ENCODE peak calls at places on chromosomes 4 and X, in ten cellular contexts. L is transverse colon; Y is stimulated activated CD4-positive, alpha-beta T cell treated with anti-CD3 and anti-CD28 coated beads, Interleukin-4, amount 100 ng/mL, for 24 hours; E is PC-9; B is HFFc6; K is germinal center; U is progenitor cell of endocrine pancreas; Q is activated naive CD8-positive, alpha-beta T cell treated with anti-CD3 and anti-CD28 coated beads, Interleukin-2, amount 10 ng/mL, durations not matched to agents 7 days and 5 days; G is endothelial cell; X is amygdala. Z is an unnamed sample.

GRCh38 chr4:24210332-24210902 is 320.6 kb upstream of the PPARGC1A start:
- DNase-seq in B (peak; percentile 0), G (no peak), E (no peak), L (peak; percentile 8), X (no peak), Q (no peak), Y (no peak), K (no peak), U (no peak), Z (no peak)

GRCh38 chrX:114344756-114345155 is 239.1 kb upstream of the HTR2C start:
- DNase-seq in K (peak; percentile 2), B (peak; percentile 15), U (no peak), Q (no peak), G (no peak), L (no peak), E (no peak), X (no peak), Y (no peak), Z (no peak)

GRCh38 chr4:85952518-85952917 is 407.3 kb downstream of the MAPK10 start:
- DNase-seq in B (peak; percentile 59), Q (no peak), X (no peak), E (no peak), K (no peak), U (no peak), Y (no peak), G (no peak), L (no peak), Z (no peak)

GRCh38 chr4:6175426-6175825 is 24.9 kb downstream of the JAKMIP1 start:
- DNase-seq in K (no peak), L (no peak), X (no peak), G (no peak), E (no peak), U (no peak), Y (no peak), B (no peak), Q (no peak), Z (no peak)

GRCh38 chr4:139956436-139957107 is 197.4 kb downstream of the MAML3 start:
- DNase-seq in Y (no peak), U (no peak), L (no peak), X (no peak), Q (no peak), B (no peak), G (no peak), K (no peak), E (no peak), Z (no peak)

GRCh38 chrX:52426810-52427209 is 58.0 kb downstream of the XAGE2 start:
- DNase-seq in L (no peak), E (no peak), K (no peak), U (no peak), X (no peak), B (no peak), Q (no peak), Y (no peak), G (no peak), Z (no peak)

GRCh38 chr4:110442788-110443187 is 33.2 kb upstream of the ENPEP start:
- DNase-seq in U (no peak), E (no peak), K (no peak), X (no peak), B (no peak), L (no peak), Q (no peak), Y (no peak), G (no peak), Z (no peak)

GRCh38 chrX:109926743-109927662 is 75.9 kb upstream of the TMEM164 start:
- DNase-seq in B (no peak), L (no peak), K (no peak), E (no peak), Y (no peak), G (no peak), Q (no peak), X (no peak), U (no peak), Z (no peak)

GRCh38 chr4:43234626-43235025 is 342.1 kb downstream of the GRXCR1 start:
- DNase-seq in Q (no peak), X (no peak), U (no peak), Y (no peak), B (no peak), E (no peak), G (no peak), L (no peak), K (no peak), Z (no peak)

GRCh38 chr4:141246683-141247429 is 26.2 kb downstream of the ZNF330 start:
- DNase-seq in E (no peak), L (no peak), B (peak; percentile 14), Q (no peak), K (no peak), U (no peak), X (no peak), G (no peak), Y (no peak), Z (no peak)

GRCh38 chrX:20857746-20858145 is 516.5 kb upstream of the CNKSR2 start:
- DNase-seq in X (peak; percentile 22), K (no peak), U (no peak), E (no peak), Q (no peak), L (no peak), B (no peak), Y (no peak), G (no peak), Z (no peak)

GRCh38 chr4:89174784-89175183 is 63.5 kb downstream of the TIGD2 start:
- DNase-seq in Y (no peak), U (no peak), X (no peak), L (no peak), Q (no peak), B (no peak), K (no peak), G (no peak), E (no peak), Z (no peak)

GRCh38 chrX:73850124-73851013 is 287.4 kb downstream of the CHIC1 start:
- DNase-seq in X (no peak), U (no peak), L (peak; percentile 46), G (peak; percentile 7), K (no peak), Y (no peak), E (no peak), Q (no peak), B (no peak), Z (no peak)

GRCh38 chrX:110241816-110242215 is 76.1 kb downstream of the AMMECR1 start:
- DNase-seq in K (no peak), Y (no peak), U (no peak), X (no peak), E (peak; percentile 8), G (no peak), Q (no peak), B (no peak), L (peak; percentile 11), Z (no peak)

GRCh38 chrX:9379697-9380551 is 84.9 kb upstream of the TBL1X start:
- DNase-seq in G (no peak), X (no peak), U (no peak), E (no peak), B (peak; percentile 54), K (no peak), Q (no peak), Y (no peak), L (peak; percentile 37), Z (peak; percentile 20)

GRCh38 chrX:111375747-111376146 is 36.2 kb downstream of the DCX start:
- DNase-seq in Y (no peak), X (no peak), G (peak; percentile 7), E (no peak), Q (no peak), B (no peak), K (no peak), U (no peak), L (no peak), Z (no peak)

GRCh38 chrX:112840382-112841113 is at the start of gene AMOT:
- DNase-seq in L (peak; percentile 82), G (peak; percentile 73), B (no peak), K (peak; percentile 45), U (peak; percentile 88), E (peak; percentile 89), Q (peak; percentile 55), Y (peak; percentile 58), X (peak; percentile 64), Z (peak; percentile 56)

GRCh38 chrX:118116308-118117068 is at the start of gene KLHL13:
- DNase-seq in G (peak; percentile 25), Y (no peak), U (peak; percentile 35), L (peak; percentile 26), X (peak; percentile 18), K (peak; percentile 6), Q (peak; percentile 39), B (no peak), E (no peak), Z (peak; percentile 20)

GRCh38 chr4:152535236-152535902 is 523 bp downstream of the FBXW7 start:
- DNase-seq in L (peak; percentile 24), X (no peak), U (peak; percentile 21), B (no peak), Q (peak; percentile 67), E (no peak), K (peak; percentile 51), Y (no peak), G (peak; percentile 22), Z (peak; percentile 43)